ENCODE peak calls at places on chromosomes 7 and 10, in seven cellular contexts. U, H, P, N, B, X and I are unnamed samples.

GRCh38 chr10:30000802-30001571 is 58.4 kb downstream of the JCAD start:
- DNase-seq in U (no peak), H (no peak), P (no peak), N (no peak), B (no peak), X (peak; percentile 98), I (peak; percentile 34)

GRCh38 chr7:42012786-42013360 is 224.1 kb downstream of the GLI3 start:
- DNase-seq in U (no peak), H (no peak), P (no peak), N (no peak), B (no peak), X (peak; percentile 78), I (no peak)

GRCh38 chr10:112221545-112221944 is 38.0 kb upstream of the GPAM start:
- DNase-seq in U (no peak), H (no peak), P (no peak), N (no peak), B (no peak), X (no peak), I (no peak)

GRCh38 chr10:90890347-90890746 is 18.6 kb downstream of the RPP30 start:
- DNase-seq in U (no peak), H (no peak), P (no peak), N (no peak), B (no peak), X (peak; percentile 36), I (no peak)

GRCh38 chr7:99041526-99041925 is 102.4 kb downstream of the SMURF1 start:
- DNase-seq in U (peak; percentile 83), H (no peak), P (no peak), N (no peak), B (no peak), X (no peak), I (no peak)

GRCh38 chr10:79905322-79906314 is 43.3 kb downstream of the SFTPD start:
- DNase-seq in U (no peak), H (no peak), P (no peak), N (no peak), B (no peak), X (peak; percentile 32), I (no peak)

GRCh38 chr10:6171891-6172354 is 30.8 kb upstream of the PFKFB3 start:
- DNase-seq in U (peak; percentile 93), H (no peak), P (no peak), N (no peak), B (no peak), X (peak; percentile 96), I (no peak)

GRCh38 chr7:114875171-114875570 is 46.7 kb upstream of the MDFIC start:
- DNase-seq in U (no peak), H (no peak), P (no peak), N (no peak), B (no peak), X (no peak), I (no peak)

GRCh38 chr10:87860156-87860795 is 3.1 kb downstream of the KLLN start:
- DNase-seq in U (no peak), H (peak; percentile 54), P (peak; percentile 9), N (no peak), B (peak; percentile 56), X (peak; percentile 65), I (no peak)

GRCh38 chr7:80218723-80219122 is 84.1 kb downstream of the GNAI1 start:
- DNase-seq in U (no peak), H (no peak), P (no peak), N (no peak), B (no peak), X (peak; percentile 90), I (no peak)

GRCh38 chr7:33904680-33905388 is 505 bp upstream of the BMPER start:
- DNase-seq in U (no peak), H (peak; percentile 33), P (peak; percentile 79), N (peak; percentile 45), B (no peak), X (peak; percentile 57), I (peak; percentile 66)

GRCh38 chr10:16967866-16968721 is 150.9 kb upstream of the RSU1 start:
- DNase-seq in U (no peak), H (no peak), P (peak; percentile 84), N (peak; percentile 65), B (no peak), X (peak; percentile 95), I (peak; percentile 47)

GRCh38 chr10:47423476-47423875 is 39.4 kb upstream of the ZNF488 start:
- DNase-seq in U (no peak), H (no peak), P (no peak), N (no peak), B (no peak), X (peak; percentile 34), I (no peak)

GRCh38 chr10:112361951-112362770 is 11.8 kb upstream of the ACSL5 start:
- DNase-seq in U (peak; percentile 89), H (no peak), P (no peak), N (peak; percentile 41), B (no peak), X (peak; percentile 46), I (no peak)

GRCh38 chr10:105837951-105838350 is 1196.9 kb downstream of the SORCS3 start:
- DNase-seq in U (no peak), H (peak; percentile 17), P (no peak), N (no peak), B (peak; percentile 37), X (peak; percentile 21), I (no peak)

GRCh38 chr7:84638339-84638697 is 443.7 kb upstream of the SEMA3A start:
- DNase-seq in U (no peak), H (no peak), P (no peak), N (no peak), B (no peak), X (peak; percentile 10), I (no peak)

GRCh38 chr10:60942604-60943269 is 1.2 kb downstream of the RHOBTB1 start:
- DNase-seq in U (no peak), H (peak; percentile 21), P (no peak), N (no peak), B (no peak), X (peak; percentile 49), I (peak; percentile 32)

GRCh38 chr7:135994466-135995205 is 17.5 kb upstream of the MTPN start:
- DNase-seq in U (no peak), H (no peak), P (no peak), N (no peak), B (no peak), X (peak; percentile 90), I (no peak)

GRCh38 chr10:77121829-77122228 is 515.8 kb downstream of the KCNMA1 start:
- DNase-seq in U (no peak), H (no peak), P (no peak), N (no peak), B (no peak), X (no peak), I (no peak)

GRCh38 chr7:23067271-23067670 is 38.3 kb upstream of the KLHL7 start:
- DNase-seq in U (no peak), H (no peak), P (no peak), N (no peak), B (no peak), X (peak; percentile 71), I (no peak)

GRCh38 chr10:88848499-88848898 is 3.1 kb downstream of the ANKRD22 start:
- DNase-seq in U (no peak), H (no peak), P (no peak), N (no peak), B (no peak), X (peak; percentile 88), I (no peak)

GRCh38 chr10:98308602-98309365 is 40.8 kb upstream of the LOXL4 start:
- DNase-seq in U (no peak), H (no peak), P (peak; percentile 45), N (no peak), B (no peak), X (no peak), I (no peak)

GRCh38 chr10:98312349-98312748 is 44.4 kb upstream of the LOXL4 start:
- DNase-seq in U (no peak), H (no peak), P (no peak), N (no peak), B (no peak), X (peak; percentile 40), I (no peak)

GRCh38 chr10:98309366-98310355 is 41.7 kb upstream of the LOXL4 start:
- DNase-seq in U (peak; percentile 95), H (peak; percentile 66), P (peak; percentile 82), N (peak; percentile 81), B (no peak), X (peak; percentile 78), I (peak; percentile 78)

GRCh38 chr10:98312816-98313215 is 44.8 kb upstream of the LOXL4 start:
- DNase-seq in U (no peak), H (no peak), P (no peak), N (no peak), B (no peak), X (peak; percentile 42), I (no peak)

GRCh38 chr10:98310721-98311120 is 42.7 kb upstream of the LOXL4 start:
- DNase-seq in U (no peak), H (no peak), P (no peak), N (no peak), B (no peak), X (no peak), I (no peak)
- TF ChIP-seq CTCF in U (no peak), H (no peak), P (no peak), N (no peak), B (no peak), X (no peak), I (no peak)

GRCh38 chr10:74738052-74738451 is 88.3 kb upstream of the KAT6B start:
- DNase-seq in U (peak; percentile 25), H (peak; percentile 36), P (no peak), N (no peak), B (peak; percentile 73), X (no peak), I (no peak)
- TF ChIP-seq CTCF in U (no peak), H (peak; percentile 19), P (no peak), N (no peak), B (peak; percentile 47), X (no peak), I (no peak)

DNA sequence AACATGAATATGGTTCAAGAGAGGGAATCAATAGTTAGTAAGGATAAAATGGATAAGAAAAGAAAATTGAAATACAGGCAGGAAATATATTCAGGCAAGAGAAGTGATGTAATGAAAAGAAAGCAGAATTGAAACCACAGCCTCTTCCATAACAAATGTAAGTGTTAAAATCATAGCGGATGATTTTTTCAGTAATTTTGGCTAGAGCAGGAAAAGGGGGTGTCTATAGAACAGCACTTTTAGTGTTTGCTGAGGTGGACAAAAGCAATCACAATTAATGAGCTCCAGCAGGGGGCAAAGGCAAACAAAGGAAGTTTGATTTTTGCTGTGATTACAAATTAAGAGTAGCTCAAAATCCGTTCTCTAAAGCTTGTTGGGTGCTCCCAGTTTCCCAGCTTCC is 79.0 kb downstream of the TRIL start:
- DNase-seq in U (no peak), H (no peak), P (peak; percentile 60), N (no peak), B (no peak), X (no peak), I (no peak)
- TF ChIP-seq CTCF in U (no peak), H (no peak), P (no peak), N (no peak), B (peak; percentile 20), X (peak; percentile 13), I (no peak)

GRCh38 chr10:32980242-32980557 is 22.2 kb upstream of the ITGB1 start:
- DNase-seq in U (no peak), H (no peak), P (no peak), N (no peak), B (no peak), X (no peak), I (no peak)

GRCh38 chr10:32982293-32982709 is 24.3 kb upstream of the ITGB1 start:
- DNase-seq in U (no peak), H (no peak), P (no peak), N (no peak), B (no peak), X (peak; percentile 94), I (peak; percentile 61)

GRCh38 chr10:32981760-32982159 is 23.7 kb upstream of the ITGB1 start:
- DNase-seq in U (no peak), H (no peak), P (no peak), N (no peak), B (no peak), X (peak; percentile 75), I (peak; percentile 61)

GRCh38 chr10:32979041-32979440 is 21.0 kb upstream of the ITGB1 start:
- DNase-seq in U (no peak), H (no peak), P (no peak), N (no peak), B (no peak), X (peak; percentile 49), I (no peak)

GRCh38 chr10:32980558-32981468 is 22.8 kb upstream of the ITGB1 start:
- DNase-seq in U (peak; percentile 98), H (peak; percentile 66), P (peak; percentile 89), N (peak; percentile 68), B (no peak), X (peak; percentile 100), I (peak; percentile 93)
- TF ChIP-seq CTCF in U (no peak), H (no peak), P (no peak), N (no peak), B (peak; percentile 5), X (no peak), I (no peak)